ENCODE peak calls at places on chromosomes 4 and X, in nine cellular contexts. One of them, this sample, is unnamed.

GRCh38 chr4:20773144-20773997 is 73.1 kb downstream of the PACRGL start:
- DNase-seq in BJ: peak; percentile 1
- DNase-seq in chondrocyte: no peak
- DNase-seq in PC-3: peak; percentile 72
- DNase-seq in A549: peak; percentile 38
- DNase-seq in foreskin fibroblast: peak; percentile 45
- DNase-seq in B cell: no peak
- DNase-seq in OCI-LY7: peak; percentile 43
- DNase-seq in cardiac fibroblast: peak; percentile 80
- DNase-seq in this sample: peak; percentile 26

GRCh38 chr4:186725422-186726149 is 1.9 kb upstream of the FAT1 start:
- DNase-seq in BJ: no peak
- DNase-seq in OCI-LY7: no peak
- DNase-seq in A549: peak; percentile 86
- DNase-seq in B cell: no peak
- DNase-seq in PC-3: peak; percentile 72
- DNase-seq in chondrocyte: no peak
- DNase-seq in foreskin fibroblast: peak; percentile 85
- DNase-seq in cardiac fibroblast: peak; percentile 90
- DNase-seq in this sample: peak; percentile 37

GRCh38 chr4:7191546-7192251 is 639 bp upstream of the SORCS2 start:
- DNase-seq in foreskin fibroblast: no peak
- DNase-seq in OCI-LY7: no peak
- DNase-seq in A549: no peak
- DNase-seq in B cell: peak; percentile 35
- DNase-seq in PC-3: no peak
- DNase-seq in BJ: no peak
- DNase-seq in chondrocyte: no peak
- DNase-seq in cardiac fibroblast: no peak
- DNase-seq in this sample: no peak

GRCh38 chr4:3293410-3294391 is 880 bp downstream of the RGS12 start:
- DNase-seq in PC-3: no peak
- DNase-seq in A549: no peak
- DNase-seq in cardiac fibroblast: no peak
- DNase-seq in foreskin fibroblast: no peak
- DNase-seq in B cell: no peak
- DNase-seq in chondrocyte: no peak
- DNase-seq in BJ: no peak
- DNase-seq in OCI-LY7: peak; percentile 5
- DNase-seq in this sample: no peak

GRCh38 chr4:181909368-181909767 is 333.8 kb upstream of the TENM3 start:
- DNase-seq in cardiac fibroblast: peak; percentile 75
- DNase-seq in A549: no peak
- DNase-seq in B cell: no peak
- DNase-seq in BJ: no peak
- DNase-seq in PC-3: no peak
- DNase-seq in foreskin fibroblast: peak; percentile 1
- DNase-seq in chondrocyte: no peak
- DNase-seq in OCI-LY7: no peak
- DNase-seq in this sample: no peak

GRCh38 chr4:150986085-150986484 is 29.0 kb downstream of the LRBA start:
- DNase-seq in PC-3: no peak
- DNase-seq in cardiac fibroblast: no peak
- DNase-seq in A549: no peak
- DNase-seq in foreskin fibroblast: no peak
- DNase-seq in BJ: no peak
- DNase-seq in OCI-LY7: no peak
- DNase-seq in B cell: no peak
- DNase-seq in chondrocyte: no peak
- DNase-seq in this sample: no peak

GRCh38 chrX:9429767-9430166 is 35.1 kb upstream of the TBL1X start:
- DNase-seq in A549: no peak
- DNase-seq in foreskin fibroblast: no peak
- DNase-seq in OCI-LY7: no peak
- DNase-seq in PC-3: no peak
- DNase-seq in cardiac fibroblast: no peak
- DNase-seq in B cell: no peak
- DNase-seq in BJ: no peak
- DNase-seq in chondrocyte: no peak
- DNase-seq in this sample: no peak

GRCh38 chrX:121755541-121755940 is 708.1 kb downstream of the GLUD2 start:
- DNase-seq in B cell: no peak
- DNase-seq in foreskin fibroblast: no peak
- DNase-seq in A549: peak; percentile 2
- DNase-seq in cardiac fibroblast: peak; percentile 3
- DNase-seq in PC-3: no peak
- DNase-seq in chondrocyte: no peak
- DNase-seq in OCI-LY7: no peak
- DNase-seq in BJ: no peak
- DNase-seq in this sample: no peak

GRCh38 chr4:150395872-150396271 is 186.1 kb upstream of the MAB21L2 start:
- DNase-seq in PC-3: no peak
- DNase-seq in chondrocyte: no peak
- DNase-seq in BJ: no peak
- DNase-seq in foreskin fibroblast: no peak
- DNase-seq in B cell: no peak
- DNase-seq in cardiac fibroblast: no peak
- DNase-seq in OCI-LY7: no peak
- DNase-seq in A549: no peak
- DNase-seq in this sample: no peak

GRCh38 chr4:20463176-20463430 is 211.4 kb downstream of the SLIT2 start:
- DNase-seq in OCI-LY7: no peak
- DNase-seq in PC-3: no peak
- DNase-seq in cardiac fibroblast: no peak
- DNase-seq in B cell: no peak
- DNase-seq in A549: no peak
- DNase-seq in chondrocyte: no peak
- DNase-seq in BJ: no peak
- DNase-seq in foreskin fibroblast: no peak
- DNase-seq in this sample: no peak

GRCh38 chrX:153771686-153772607 is 7.9 kb downstream of the PLXNB3 start:
- DNase-seq in cardiac fibroblast: no peak
- DNase-seq in B cell: no peak
- DNase-seq in A549: no peak
- DNase-seq in BJ: no peak
- DNase-seq in PC-3: no peak
- DNase-seq in OCI-LY7: no peak
- DNase-seq in foreskin fibroblast: no peak
- DNase-seq in chondrocyte: no peak
- DNase-seq in this sample: peak; percentile 26

GRCh38 chr4:56995525-56995924 is 16.8 kb downstream of the POLR2B start:
- DNase-seq in foreskin fibroblast: peak; percentile 81
- DNase-seq in A549: no peak
- DNase-seq in BJ: peak; percentile 30
- DNase-seq in B cell: no peak
- DNase-seq in OCI-LY7: no peak
- DNase-seq in chondrocyte: no peak
- DNase-seq in PC-3: no peak
- DNase-seq in cardiac fibroblast: peak; percentile 97
- DNase-seq in this sample: no peak

GRCh38 chr4:89586864-89587263 is 250.1 kb downstream of the SNCA start:
- DNase-seq in PC-3: peak; percentile 27
- DNase-seq in cardiac fibroblast: peak; percentile 27
- DNase-seq in OCI-LY7: no peak
- DNase-seq in B cell: no peak
- DNase-seq in BJ: no peak
- DNase-seq in chondrocyte: no peak
- DNase-seq in foreskin fibroblast: no peak
- DNase-seq in A549: peak; percentile 1
- DNase-seq in this sample: no peak

GRCh38 chr4:152065545-152065944 is 304.7 kb upstream of the GATB start:
- DNase-seq in OCI-LY7: no peak
- DNase-seq in PC-3: no peak
- DNase-seq in foreskin fibroblast: no peak
- DNase-seq in B cell: no peak
- DNase-seq in chondrocyte: no peak
- DNase-seq in cardiac fibroblast: no peak
- DNase-seq in A549: no peak
- DNase-seq in BJ: no peak
- DNase-seq in this sample: no peak

GRCh38 chrX:12771445-12772069 is 19.7 kb upstream of the PRPS2 start:
- DNase-seq in cardiac fibroblast: peak; percentile 66
- DNase-seq in OCI-LY7: peak; percentile 45
- DNase-seq in chondrocyte: no peak
- DNase-seq in A549: peak; percentile 73
- DNase-seq in BJ: no peak
- DNase-seq in foreskin fibroblast: peak; percentile 15
- DNase-seq in PC-3: peak; percentile 78
- DNase-seq in B cell: peak; percentile 62
- DNase-seq in this sample: peak; percentile 46

GRCh38 chrX:142043196-142043595 is 139.5 kb downstream of the MAGEC1 start:
- DNase-seq in BJ: no peak
- DNase-seq in cardiac fibroblast: no peak
- DNase-seq in OCI-LY7: no peak
- DNase-seq in A549: no peak
- DNase-seq in B cell: no peak
- DNase-seq in chondrocyte: no peak
- DNase-seq in foreskin fibroblast: no peak
- DNase-seq in PC-3: no peak
- DNase-seq in this sample: no peak

GRCh38 chr4:107966903-107967302 is 22.8 kb upstream of the HADH start:
- DNase-seq in cardiac fibroblast: no peak
- DNase-seq in foreskin fibroblast: no peak
- DNase-seq in PC-3: no peak
- DNase-seq in BJ: no peak
- DNase-seq in OCI-LY7: no peak
- DNase-seq in chondrocyte: no peak
- DNase-seq in B cell: no peak
- DNase-seq in A549: no peak
- DNase-seq in this sample: no peak

GRCh38 chr4:100895572-100896197 is 377.9 kb upstream of the EMCN start:
- DNase-seq in cardiac fibroblast: peak; percentile 7
- DNase-seq in PC-3: no peak
- DNase-seq in foreskin fibroblast: no peak
- DNase-seq in B cell: no peak
- DNase-seq in A549: no peak
- DNase-seq in chondrocyte: no peak
- DNase-seq in BJ: no peak
- DNase-seq in OCI-LY7: peak; percentile 4
- DNase-seq in this sample: peak; percentile 34

GRCh38 chr4:25238052-25238451 is 4.2 kb downstream of the PI4K2B start:
- DNase-seq in B cell: no peak
- DNase-seq in foreskin fibroblast: no peak
- DNase-seq in cardiac fibroblast: no peak
- DNase-seq in chondrocyte: no peak
- DNase-seq in PC-3: no peak
- DNase-seq in A549: no peak
- DNase-seq in OCI-LY7: no peak
- DNase-seq in BJ: no peak
- DNase-seq in this sample: no peak

GRCh38 chr4:123622572-123622971 is 226.0 kb downstream of the SPRY1 start:
- DNase-seq in B cell: no peak
- DNase-seq in BJ: no peak
- DNase-seq in foreskin fibroblast: no peak
- DNase-seq in OCI-LY7: no peak
- DNase-seq in chondrocyte: no peak
- DNase-seq in PC-3: no peak
- DNase-seq in A549: no peak
- DNase-seq in cardiac fibroblast: no peak
- DNase-seq in this sample: no peak
- TF ChIP-seq CTCF in B cell: no peak
- TF ChIP-seq CTCF in BJ: no peak
- TF ChIP-seq CTCF in foreskin fibroblast: no peak
- TF ChIP-seq CTCF in OCI-LY7: peak; percentile 16
- TF ChIP-seq CTCF in chondrocyte: no peak
- TF ChIP-seq CTCF in PC-3: peak; percentile 8
- TF ChIP-seq CTCF in A549: no peak
- TF ChIP-seq CTCF in cardiac fibroblast: no peak
- TF ChIP-seq CTCF in this sample: no peak

DNA sequence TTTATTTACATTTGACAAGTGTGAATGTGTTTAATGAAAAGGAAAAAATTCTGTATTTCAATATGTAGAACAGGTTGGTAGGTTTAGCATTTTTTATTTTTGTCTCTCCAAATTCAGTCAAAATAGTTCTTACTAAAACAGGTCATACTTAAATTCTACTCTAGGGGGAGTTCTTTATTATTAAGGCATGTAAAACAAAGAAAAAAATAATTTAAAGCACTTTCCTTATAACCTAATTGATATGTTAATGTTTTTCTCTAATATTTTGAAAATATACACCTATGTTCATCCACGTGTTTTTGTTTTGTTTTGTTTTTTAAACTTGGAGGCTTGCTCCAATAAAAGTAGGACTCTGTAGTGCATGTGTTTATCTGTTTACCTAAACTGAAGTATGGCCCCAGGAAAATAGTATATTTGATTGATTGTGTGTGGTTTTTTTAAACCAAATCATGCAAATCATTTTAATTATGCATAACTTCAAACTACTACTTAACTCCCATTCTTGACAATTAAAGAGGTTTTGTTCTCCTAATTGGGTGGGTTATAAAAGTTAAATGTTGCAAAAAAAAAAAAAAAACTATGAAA is 562.7 kb downstream of the RPA4 start:
- DNase-seq in OCI-LY7: peak; percentile 6
- DNase-seq in A549: no peak
- DNase-seq in foreskin fibroblast: no peak
- DNase-seq in chondrocyte: no peak
- DNase-seq in B cell: no peak
- DNase-seq in PC-3: peak; percentile 38
- DNase-seq in cardiac fibroblast: peak; percentile 17
- DNase-seq in BJ: no peak
- DNase-seq in this sample: no peak
- TF ChIP-seq CTCF in OCI-LY7: peak; percentile 69
- TF ChIP-seq CTCF in A549: no peak
- TF ChIP-seq CTCF in foreskin fibroblast: no peak
- TF ChIP-seq CTCF in chondrocyte: peak; percentile 81
- TF ChIP-seq CTCF in B cell: peak; percentile 10
- TF ChIP-seq CTCF in PC-3: peak; percentile 54
- TF ChIP-seq CTCF in cardiac fibroblast: peak; percentile 31
- TF ChIP-seq CTCF in BJ: peak; percentile 18
- TF ChIP-seq CTCF in this sample: no peak

DNA sequence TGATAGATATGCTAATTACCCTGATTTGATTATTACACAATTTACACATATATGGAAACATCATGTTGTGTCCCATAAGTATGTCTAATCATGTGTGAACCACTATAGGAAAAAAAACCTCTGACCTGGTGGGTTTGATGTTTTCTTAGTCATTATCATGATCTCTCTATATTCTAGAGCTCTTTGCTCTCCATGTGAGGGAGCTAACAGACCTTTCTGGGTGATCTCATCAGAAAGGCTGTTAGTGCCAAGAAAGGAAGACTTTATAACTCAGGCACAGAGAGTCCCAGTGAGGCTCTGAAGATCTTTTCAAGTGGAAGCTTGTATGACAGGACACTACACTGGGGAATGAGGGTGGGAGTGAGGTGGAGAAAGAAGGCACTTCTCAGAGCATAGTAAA is 527.7 kb upstream of the MAGEB2 start:
- DNase-seq in BJ: no peak
- DNase-seq in cardiac fibroblast: peak; percentile 61
- DNase-seq in chondrocyte: no peak
- DNase-seq in B cell: no peak
- DNase-seq in PC-3: peak; percentile 47
- DNase-seq in OCI-LY7: no peak
- DNase-seq in foreskin fibroblast: peak; percentile 29
- DNase-seq in A549: peak; percentile 22
- DNase-seq in this sample: no peak
- TF ChIP-seq CTCF in BJ: peak; percentile 20
- TF ChIP-seq CTCF in cardiac fibroblast: no peak
- TF ChIP-seq CTCF in chondrocyte: peak; percentile 43
- TF ChIP-seq CTCF in B cell: no peak
- TF ChIP-seq CTCF in PC-3: no peak
- TF ChIP-seq CTCF in OCI-LY7: no peak
- TF ChIP-seq CTCF in foreskin fibroblast: no peak
- TF ChIP-seq CTCF in A549: no peak
- TF ChIP-seq CTCF in this sample: no peak

GRCh38 chrX:34300871-34301270 is 168.8 kb upstream of the FAM47A start:
- DNase-seq in chondrocyte: no peak
- DNase-seq in OCI-LY7: peak; percentile 47
- DNase-seq in BJ: no peak
- DNase-seq in B cell: no peak
- DNase-seq in cardiac fibroblast: peak; percentile 71
- DNase-seq in PC-3: peak; percentile 52
- DNase-seq in foreskin fibroblast: no peak
- DNase-seq in A549: peak; percentile 53
- DNase-seq in this sample: peak; percentile 18
- TF ChIP-seq CTCF in chondrocyte: peak; percentile 84
- TF ChIP-seq CTCF in OCI-LY7: peak; percentile 75
- TF ChIP-seq CTCF in BJ: peak; percentile 44
- TF ChIP-seq CTCF in B cell: peak; percentile 23
- TF ChIP-seq CTCF in cardiac fibroblast: peak; percentile 40
- TF ChIP-seq CTCF in PC-3: peak; percentile 67
- TF ChIP-seq CTCF in foreskin fibroblast: peak; percentile 9
- TF ChIP-seq CTCF in A549: peak; percentile 44
- TF ChIP-seq CTCF in this sample: peak; percentile 57

This sample was measured in GM13977.